ENCODE peak calls at places on chromosomes 3 and 15, in five cellular contexts. E is ovary, W is A549, X is H1, R is K562. D is an unnamed sample. For H3K4me1, the result is how much of the 10 kb centered on the place peaks cover.

GRCh38 chr3:14489641-14490040 is 50.5 kb downstream of the GRIP2 start:
- DNase-seq in E (no peak), W (no peak), X (no peak), R (no peak), D (no peak)

GRCh38 chr3:24069045-24069444 is 124.0 kb downstream of the NR1D2 start:
- DNase-seq in E (no peak), W (peak), X (no peak), R (no peak), D (peak)

GRCh38 chr3:51709004-51709420 is 2.1 kb downstream of the GRM2 start:
- DNase-seq in E (no peak), W (no peak), X (no peak), R (no peak), D (peak)

GRCh38 chr3:90055721-90056120 is 948.3 kb downstream of the EPHA3 start:
- DNase-seq in E (no peak), W (no peak), X (no peak), R (no peak), D (no peak)

GRCh38 chr3:2741520-2741919 is 368.7 kb downstream of the IL5RA start:
- DNase-seq in E (no peak), W (no peak), X (no peak), R (no peak), D (no peak)

GRCh38 chr3:194604837-194605236 is 28.4 kb downstream of the TMEM44 start:
- DNase-seq in E (no peak), W (no peak), X (no peak), R (no peak), D (no peak)

GRCh38 chr3:176090727-176091126 is 1106.6 kb downstream of the TBL1XR1 start:
- DNase-seq in E (no peak), W (no peak), X (no peak), R (no peak), D (no peak)

GRCh38 chr15:31070867-31071266 is 30.7 kb downstream of the TRPM1 start:
- DNase-seq in E (no peak), W (no peak), X (peak), R (no peak), D (no peak)

GRCh38 chr15:56739964-56740640 is 6.8 kb upstream of the ZNF280D start:
- DNase-seq in E (no peak), W (peak), X (peak), R (peak), D (no peak)

GRCh38 chr15:100901702-100902435 is 17.3 kb upstream of the LRRK1 start:
- DNase-seq in E (peak), W (no peak), X (no peak), R (no peak), D (no peak)

GRCh38 chr3:62587579-62588031 is 214.3 kb upstream of the FEZF2 start:
- DNase-seq in E (no peak), W (no peak), X (no peak), R (no peak), D (no peak)

GRCh38 chr3:31713820-31714511 is 181.2 kb downstream of the STT3B start:
- DNase-seq in E (no peak), W (no peak), X (no peak), R (no peak), D (no peak)

GRCh38 chr15:68797589-68798377 is 22.9 kb downstream of the ANP32A start:
- DNase-seq in E (no peak), W (no peak), X (no peak), R (peak), D (no peak)

GRCh38 chr3:160921020-160921635 is 165.1 kb downstream of the PPM1L start:
- DNase-seq in E (peak), W (peak), X (no peak), R (peak), D (no peak)

GRCh38 chr3:16338999-16339398 is 74.0 kb downstream of the OXNAD1 start:
- DNase-seq in E (no peak), W (peak), X (no peak), R (no peak), D (no peak)

GRCh38 chr3:71391361-71391760 is 192.2 kb downstream of the FOXP1 start:
- DNase-seq in E (no peak), W (no peak), X (no peak), R (no peak), D (no peak)

GRCh38 chr3:126356373-126357298 is 572 bp downstream of the KLF15 start:
- DNase-seq in E (peak), W (no peak), X (no peak), R (no peak), D (peak)

GRCh38 chr3:143207338-143207961 is 87.9 kb downstream of the CHST2 start:
- DNase-seq in E (no peak), W (peak), X (no peak), R (peak), D (no peak)

GRCh38 chr3:172357850-172358754 is 90.2 kb downstream of the GHSR start:
- DNase-seq in E (no peak), W (no peak), X (no peak), R (no peak), D (no peak)

GRCh38 chr15:26242565-26242964 is 379.4 kb upstream of the ATP10A start:
- DNase-seq in E (no peak), W (no peak), X (peak), R (no peak), D (no peak)

GRCh38 chr3:125123455-125123854 is 67.7 kb upstream of the HEG1 start:
- DNase-seq in E (no peak), W (no peak), X (no peak), R (no peak), D (no peak)

GRCh38 chr3:154552338-154552737 is 122.3 kb upstream of the GPR149 start:
- DNase-seq in E (no peak), W (no peak), X (no peak), R (no peak), D (no peak)

GRCh38 chr3:156307704-156308103 is 187.3 kb downstream of the KCNAB1 start:
- DNase-seq in E (peak), W (no peak), X (no peak), R (no peak), D (peak)

GRCh38 chr3:45950131-45950530 is 6.9 kb downstream of the CXCR6 start:
- DNase-seq in E (no peak), W (no peak), X (no peak), R (no peak), D (no peak)

GRCh38 chr3:45907769-45908705 is 21.7 kb downstream of the CCR9 start:
- DNase-seq in E (no peak), W (no peak), X (no peak), R (no peak), D (no peak)

GRCh38 chr3:48446425-48447193 is at the start of gene ATRIP:
- DNase-seq in E (peak), W (peak), X (peak), R (peak), D (peak)

GRCh38 chr3:6578526-6578925 is 282.4 kb upstream of the GRM7 start:
- DNase-seq in E (no peak), W (no peak), X (no peak), R (no peak), D (no peak)

GRCh38 chr15:93438310-93438709 is 349.3 kb upstream of the RGMA start:
- DNase-seq in E (no peak), W (no peak), X (no peak), R (no peak), D (no peak)

GRCh38 chr15:50107591-50108408 is 11.2 kb downstream of the ATP8B4 start:
- DNase-seq in E (no peak), W (no peak), X (no peak), R (no peak), D (no peak)

GRCh38 chr15:42593143-42593542 is 17.7 kb downstream of the STARD9 start:
- DNase-seq in E (no peak), W (no peak), X (no peak), R (no peak), D (peak)

GRCh38 chr3:27714101-27714526 is 8.0 kb downstream of the EOMES start:
- DNase-seq in E (no peak), W (no peak), X (no peak), R (no peak), D (no peak)

GRCh38 chr3:18444597-18445420 is 19.7 kb upstream of the SATB1 start:
- DNase-seq in E (peak), W (peak), X (peak), R (peak), D (peak)

GRCh38 chr3:43287514-43287913 is 1.2 kb downstream of the SNRK start:
- DNase-seq in E (no peak), W (no peak), X (no peak), R (no peak), D (no peak)

GRCh38 chr3:11495948-11496557 is 147.7 kb downstream of the VGLL4 start:
- DNase-seq in E (no peak), W (no peak), X (no peak), R (no peak), D (no peak)

GRCh38 chr3:11498646-11499045 is 145.1 kb downstream of the VGLL4 start:
- DNase-seq in E (peak), W (peak), X (no peak), R (no peak), D (peak)

GRCh38 chr3:11494131-11494916 is 149.4 kb downstream of the VGLL4 start:
- DNase-seq in E (no peak), W (no peak), X (no peak), R (no peak), D (no peak)

GRCh38 chr3:11498174-11498573 is 145.5 kb downstream of the VGLL4 start:
- DNase-seq in E (no peak), W (no peak), X (no peak), R (no peak), D (no peak)

DNA sequence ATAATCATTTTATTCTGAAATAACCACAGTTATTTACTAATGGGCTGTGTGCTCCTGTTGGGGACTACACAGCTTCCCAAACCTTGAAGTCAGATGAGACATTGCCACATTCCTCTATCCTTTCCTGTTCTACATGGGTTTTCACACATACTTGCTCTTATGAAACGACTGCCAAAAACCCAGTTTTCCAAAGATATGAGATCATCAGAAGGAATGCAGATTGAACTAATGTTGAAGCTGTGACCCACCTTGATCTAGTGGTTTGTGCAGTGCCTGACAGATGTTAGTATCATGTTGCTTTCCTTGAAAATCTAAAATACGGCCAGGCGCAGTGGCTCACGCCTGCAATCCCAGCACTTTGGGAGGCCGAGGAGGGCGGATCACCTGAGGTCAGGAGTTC is 144.6 kb downstream of the VGLL4 start:
- DNase-seq in E (no peak), W (peak), X (no peak), R (no peak), D (no peak)
- TF ChIP-seq EP300 in E (no peak), W (no peak), X (no peak), R (no peak), D (no peak)

DNA sequence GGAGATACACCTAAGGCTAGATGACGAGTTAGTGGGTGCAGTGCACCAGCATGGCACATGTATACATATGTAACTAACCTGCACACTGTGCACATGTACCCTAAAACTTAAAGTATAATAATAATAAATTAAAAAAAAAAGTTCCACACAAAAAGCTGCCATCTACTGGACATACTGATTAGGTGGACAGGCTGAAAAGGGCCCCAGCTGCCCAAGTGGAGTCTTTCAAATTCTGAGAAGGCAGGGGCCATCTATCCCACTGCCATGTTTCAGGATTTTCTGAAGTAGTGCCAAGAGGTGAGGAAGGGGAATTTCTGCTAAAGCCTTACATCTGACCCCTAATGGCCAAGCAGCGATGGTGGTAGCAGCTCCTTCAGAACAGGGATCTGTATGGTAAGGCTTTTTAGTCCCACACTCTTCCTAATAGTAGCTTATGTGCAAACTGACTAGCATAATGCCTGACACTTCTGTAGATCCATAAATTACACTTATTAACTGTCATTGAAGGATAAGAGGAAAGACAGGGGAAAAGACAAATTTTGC is 7.7 kb downstream of the FSTL1 start:
- DNase-seq in E (no peak), W (no peak), X (no peak), R (peak), D (no peak)
- H3K4me1 ChIP-seq in E (under half), W (under half), X (under half), R (under half), D (under half)

DNA sequence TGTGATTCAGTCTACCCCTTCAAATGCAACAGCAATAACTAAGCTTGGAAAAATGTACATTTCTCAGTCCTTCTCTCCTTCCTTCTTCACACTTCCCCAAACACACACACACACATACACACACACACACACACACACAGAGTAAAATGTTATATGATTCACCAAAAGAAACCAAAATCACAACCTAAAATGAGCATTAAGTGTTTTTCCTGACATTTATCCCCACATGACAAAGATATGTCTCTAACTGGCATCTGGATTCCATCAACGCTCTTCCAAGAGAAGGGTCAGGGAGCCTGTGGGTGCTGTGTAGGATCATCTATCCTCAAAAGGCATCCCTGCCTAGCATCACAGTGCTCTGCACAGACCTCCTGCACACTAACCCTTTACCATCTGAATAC is 21.0 kb downstream of the PDZRN3 start:
- DNase-seq in E (no peak), W (no peak), X (no peak), R (no peak), D (no peak)
- H3K27ac ChIP-seq in E (no peak), W (no peak), X (no peak), R (no peak), D (peak)

GRCh38 chr3:184944221-184944620 is 132.3 kb downstream of the VPS8 start:
- DNase-seq in E (no peak), W (no peak), X (no peak), R (no peak), D (no peak)
- TF ChIP-seq EP300 in E (no peak), W (no peak), X (no peak), R (no peak), D (no peak)

GRCh38 chr15:81929557-81929956 is 116.3 kb downstream of the MEX3B start:
- DNase-seq in E (no peak), W (no peak), X (no peak), R (no peak), D (no peak)
- H3K4me1 ChIP-seq in E (under half), W (under half), X (under half), R (under half), D (under half)

GRCh38 chr3:179533274-179533673 is 29.5 kb upstream of the ACTL6A start:
- DNase-seq in E (no peak), W (no peak), X (no peak), R (no peak), D (no peak)
- H3K27ac ChIP-seq in E (no peak), W (no peak), X (no peak), R (no peak), D (no peak)

DNA sequence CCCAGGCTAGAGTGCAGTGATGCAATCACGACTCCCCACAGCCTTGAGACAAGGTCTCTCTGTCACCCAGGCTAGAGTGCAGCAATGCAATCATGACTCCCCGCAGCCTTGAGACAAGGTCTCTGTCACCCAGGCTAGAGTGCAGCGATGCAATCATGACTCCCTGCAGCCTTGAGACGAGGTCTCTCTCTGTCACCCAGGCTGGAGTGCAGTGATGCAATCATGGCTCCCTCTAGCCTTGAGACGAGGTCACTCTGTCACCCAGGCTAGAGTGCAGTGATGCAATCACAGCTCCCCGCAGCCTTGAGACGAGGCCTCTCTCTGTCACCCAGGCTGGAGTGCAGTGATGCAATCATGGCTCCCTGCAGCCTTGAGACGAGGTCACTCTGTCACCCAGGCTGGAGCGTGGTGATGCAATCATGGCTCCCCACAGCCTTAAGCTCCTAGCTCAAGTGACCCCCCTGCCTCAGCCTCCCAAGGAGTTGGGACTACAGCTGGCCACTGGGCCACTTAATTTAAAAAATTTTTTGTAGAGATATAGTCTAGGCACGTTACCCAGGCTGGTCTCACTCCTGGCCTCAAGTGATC is 26.1 kb downstream of the TFRC start:
- DNase-seq in E (no peak), W (peak), X (no peak), R (no peak), D (no peak)
- TF ChIP-seq EP300 in E (no peak), W (no peak), X (no peak), R (peak), D (no peak)

GRCh38 chr3:127820871-127821853 is 1.2 kb downstream of the MGLL start:
- DNase-seq in E (no peak), W (no peak), X (no peak), R (no peak), D (peak)

GRCh38 chr3:127819086-127819485 is 3.2 kb downstream of the MGLL start:
- DNase-seq in E (no peak), W (no peak), X (no peak), R (no peak), D (no peak)

GRCh38 chr3:127822166-127822835 is at the start of gene MGLL:
- DNase-seq in E (peak), W (peak), X (peak), R (no peak), D (peak)

GRCh38 chr3:127819656-127820055 is 2.7 kb downstream of the MGLL start:
- DNase-seq in E (no peak), W (no peak), X (no peak), R (no peak), D (no peak)

GRCh38 chr3:127820221-127820870 is 2.0 kb downstream of the MGLL start:
- DNase-seq in E (no peak), W (peak), X (no peak), R (no peak), D (peak)
- H3K4me1 ChIP-seq in E (under half), W (half or more), X (under half), R (under half), D (half or more)

GRCh38 chr3:57718118-57718517 is 25.2 kb upstream of the DENND6A start:
- DNase-seq in E (no peak), W (no peak), X (no peak), R (no peak), D (no peak)
- H3K27ac ChIP-seq in E (no peak), W (no peak), X (no peak), R (no peak), D (no peak)

DNA sequence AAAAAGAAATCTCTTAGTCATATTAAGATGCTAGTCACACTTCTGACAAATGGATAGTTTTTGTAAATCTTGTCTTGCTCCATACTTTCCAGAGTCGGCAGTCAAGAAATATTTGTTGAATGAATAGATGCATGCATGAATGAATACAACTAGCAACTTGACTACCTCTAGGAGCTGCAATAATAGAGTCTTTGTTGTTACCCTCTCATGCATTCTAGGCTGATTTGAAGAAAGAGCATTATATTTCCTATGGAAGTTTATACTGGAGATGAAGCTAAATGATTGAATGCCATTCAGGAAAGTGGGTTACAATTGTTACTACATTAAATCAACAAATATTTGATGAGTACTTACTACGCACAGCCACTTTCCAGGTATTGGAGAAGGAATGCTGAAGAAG is 18.1 kb upstream of the TRAT1 start:
- DNase-seq in E (no peak), W (no peak), X (no peak), R (no peak), D (no peak)
- TF ChIP-seq EP300 in E (no peak), W (no peak), X (no peak), R (no peak), D (no peak)

D was measured in transverse colon.